ENCODE peak calls at places on chromosome 7, in five cellular contexts. K is right cardiac atrium; N is GM12891; I is MG63; O is CD8-positive, alpha-beta T cell. Q is an unnamed sample.

GRCh38 chr7:137846588-137847417 is at the start of gene DGKI:
- DNase-seq in K (peak), N (peak), I (peak), O (no peak), Q (peak)

GRCh38 chr7:130994378-130995115 is 260.5 kb upstream of the KLF14 start:
- DNase-seq in K (peak), N (no peak), I (no peak), O (no peak), Q (peak)

GRCh38 chr7:37322831-37323230 is 125.8 kb downstream of the ELMO1 start:
- DNase-seq in K (no peak), N (no peak), I (no peak), O (no peak), Q (no peak)

GRCh38 chr7:113796557-113796956 is 122.3 kb downstream of the PPP1R3A start:
- DNase-seq in K (no peak), N (no peak), I (no peak), O (no peak), Q (no peak)

GRCh38 chr7:150820578-150821198 is 20.1 kb downstream of the TMEM176A start:
- DNase-seq in K (no peak), N (no peak), I (no peak), O (no peak), Q (no peak)

GRCh38 chr7:113945018-113945938 is 26.5 kb upstream of the PPP1R3A start:
- DNase-seq in K (no peak), N (no peak), I (no peak), O (no peak), Q (no peak)

GRCh38 chr7:26937956-26938623 is 73.7 kb upstream of the SKAP2 start:
- DNase-seq in K (no peak), N (no peak), I (no peak), O (no peak), Q (no peak)

GRCh38 chr7:146647444-146647843 is 530.8 kb downstream of the CNTNAP2 start:
- DNase-seq in K (no peak), N (no peak), I (no peak), O (no peak), Q (no peak)

GRCh38 chr7:143003393-143004051 is 23.4 kb downstream of the OR9A2 start:
- DNase-seq in K (no peak), N (peak), I (no peak), O (peak), Q (no peak)

GRCh38 chr7:13829914-13830603 is 159.4 kb downstream of the ETV1 start:
- DNase-seq in K (no peak), N (no peak), I (no peak), O (no peak), Q (no peak)

GRCh38 chr7:45421826-45422225 is 152.3 kb upstream of the ADCY1 start:
- DNase-seq in K (no peak), N (no peak), I (no peak), O (no peak), Q (no peak)

GRCh38 chr7:690478-691360 is 35.8 kb upstream of the DNAAF5 start:
- DNase-seq in K (no peak), N (no peak), I (no peak), O (no peak), Q (no peak)

GRCh38 chr7:134875867-134876266 is 96.4 kb downstream of the CALD1 start:
- DNase-seq in K (no peak), N (no peak), I (no peak), O (no peak), Q (no peak)

GRCh38 chr7:68488366-68489060 is 1109.8 kb upstream of the AUTS2 start:
- DNase-seq in K (no peak), N (no peak), I (no peak), O (no peak), Q (no peak)

GRCh38 chr7:86848226-86848625 is 204.5 kb downstream of the GRM3 start:
- DNase-seq in K (no peak), N (no peak), I (no peak), O (no peak), Q (no peak)

GRCh38 chr7:17075601-17076000 is 193.8 kb upstream of the AGR3 start:
- DNase-seq in K (no peak), N (no peak), I (no peak), O (no peak), Q (no peak)

GRCh38 chr7:8204674-8205377 is 57.1 kb downstream of the ICA1 start:
- DNase-seq in K (no peak), N (no peak), I (no peak), O (no peak), Q (no peak)

GRCh38 chr7:108598153-108598552 is 28.5 kb downstream of the DNAJB9 start:
- DNase-seq in K (no peak), N (no peak), I (no peak), O (no peak), Q (no peak)

GRCh38 chr7:94941844-94942632 is 34.6 kb downstream of the PPP1R9A start:
- DNase-seq in K (no peak), N (no peak), I (no peak), O (no peak), Q (no peak)